ENCODE peak calls at places on chromosomes 12 and 14, in nine cellular contexts. S is choroid plexus epithelial cell; W is hepatocyte; K is stimulated activated CD8-positive, alpha-beta memory T cell treated with anti-CD3 and anti-CD28 coated beads, Interleukin-15, amount 100 ng/mL, for 24 hours; B is AG09319; L is stimulated activated naive CD4-positive, alpha-beta T cell; F is thoracic aorta; H is foreskin fibroblast; G is RWPE1. N is an unnamed sample.

GRCh38 chr12:105522166-105522825 is 191.8 kb downstream of the C12orf75 start:
- DNase-seq in G (no peak), B (no peak), F (no peak), S (peak; percentile 44), H (peak; percentile 28), L (no peak), K (no peak), W (no peak), N (no peak)

GRCh38 chr12:1529862-1530591 is 64.4 kb downstream of the FBXL14 start:
- DNase-seq in G (no peak), K (no peak), H (no peak), F (no peak), L (no peak), B (no peak), W (peak; percentile 44), S (no peak), N (no peak)

GRCh38 chr12:68577949-68578348 is 32.8 kb upstream of the RAP1B start:
- DNase-seq in W (no peak), L (no peak), K (no peak), G (no peak), B (no peak), S (no peak), H (no peak), F (no peak), N (no peak)

GRCh38 chr12:13000935-13001724 is 1.1 kb upstream of the HEBP1 start:
- DNase-seq in L (peak; percentile 1), G (peak; percentile 54), B (no peak), K (no peak), S (peak; percentile 62), H (peak; percentile 63), W (peak; percentile 87), F (no peak), N (no peak)

GRCh38 chr12:20525064-20525610 is 156.8 kb downstream of the PDE3A start:
- DNase-seq in F (no peak), B (no peak), W (no peak), K (no peak), L (no peak), G (no peak), H (no peak), S (peak; percentile 62), N (no peak)

GRCh38 chr12:86945685-86946196 is 689.5 kb upstream of the MGAT4C start:
- DNase-seq in H (no peak), K (no peak), F (no peak), S (no peak), B (no peak), W (no peak), G (no peak), L (no peak), N (no peak)

GRCh38 chr14:66359500-66359899 is 126.7 kb upstream of the CCDC196 start:
- DNase-seq in K (no peak), W (peak; percentile 78), G (peak; percentile 46), S (peak; percentile 88), H (peak; percentile 12), L (no peak), F (no peak), B (peak; percentile 30), N (peak; percentile 86)

GRCh38 chr12:126791122-126791521 is 1475.8 kb upstream of the TMEM132C start:
- DNase-seq in S (no peak), F (no peak), G (no peak), B (no peak), K (no peak), H (no peak), W (no peak), L (no peak), N (no peak)

GRCh38 chr12:80056845-80057244 is 42.5 kb upstream of the OTOGL start:
- DNase-seq in S (peak; percentile 54), G (no peak), L (no peak), W (no peak), K (no peak), H (no peak), B (no peak), F (no peak), N (no peak)

GRCh38 chr12:124403273-124403672 is 108.4 kb downstream of the RFLNA start:
- DNase-seq in B (no peak), F (no peak), S (no peak), L (no peak), H (no peak), G (no peak), K (no peak), W (no peak), N (no peak)

GRCh38 chr12:47744005-47744651 is 14.6 kb downstream of the RAPGEF3 start:
- DNase-seq in B (no peak), L (peak; percentile 59), K (no peak), G (peak; percentile 83), S (no peak), W (peak; percentile 83), H (no peak), F (no peak), N (peak; percentile 11)

GRCh38 chr14:22689186-22689585 is 45.0 kb upstream of the OR6J1 start:
- DNase-seq in W (peak; percentile 79), K (no peak), H (peak; percentile 91), L (no peak), B (no peak), S (peak; percentile 97), F (no peak), G (peak; percentile 83), N (no peak)

GRCh38 chr12:122988036-122988435 is 7.6 kb downstream of the ARL6IP4 start:
- DNase-seq in L (no peak), B (no peak), F (no peak), G (no peak), S (no peak), H (no peak), K (no peak), W (no peak), N (no peak)

GRCh38 chr12:80352476-80352875 is 91.6 kb upstream of the PTPRQ start:
- DNase-seq in L (no peak), K (no peak), B (no peak), S (peak; percentile 39), G (peak; percentile 2), F (no peak), W (no peak), H (no peak), N (no peak)

GRCh38 chr12:64556231-64556630 is 54.1 kb upstream of the RASSF3 start:
- DNase-seq in W (no peak), F (no peak), L (no peak), K (no peak), H (no peak), B (no peak), S (no peak), G (no peak), N (no peak)

GRCh38 chr12:6635856-6636521 is at the start of gene LPAR5:
- DNase-seq in K (no peak), H (no peak), B (no peak), S (peak; percentile 44), W (peak; percentile 61), G (peak; percentile 91), L (no peak), F (no peak), N (no peak)

GRCh38 chr14:33914676-33915516 is 36.0 kb downstream of the EGLN3 start:
- DNase-seq in H (no peak), K (no peak), F (no peak), W (peak; percentile 77), G (peak; percentile 60), S (peak; percentile 87), L (no peak), B (no peak), N (no peak)

GRCh38 chr14:96586056-96586455 is 83.9 kb downstream of the PAPOLA start:
- DNase-seq in W (no peak), H (no peak), B (no peak), F (no peak), L (no peak), G (no peak), S (no peak), K (no peak), N (no peak)

GRCh38 chr14:53608369-53608768 is 348.3 kb downstream of the BMP4 start:
- DNase-seq in G (peak; percentile 73), W (peak; percentile 67), L (no peak), S (no peak), F (no peak), K (no peak), H (no peak), B (no peak), N (no peak)

GRCh38 chr14:64762044-64763034 is 58.1 kb downstream of the PLEKHG3 start:
- DNase-seq in K (no peak), H (peak; percentile 74), L (no peak), B (peak; percentile 62), G (peak; percentile 87), S (peak; percentile 95), F (no peak), W (peak; percentile 95), N (peak; percentile 46)

GRCh38 chr12:47123730-47124129 is 44.0 kb upstream of the AMIGO2 start:
- DNase-seq in G (no peak), B (no peak), K (no peak), S (no peak), F (no peak), L (no peak), H (no peak), W (no peak), N (no peak)

GRCh38 chr12:121448771-121449315 is 48.9 kb downstream of the RNF34 start:
- DNase-seq in F (no peak), K (no peak), W (no peak), H (no peak), B (no peak), G (no peak), L (no peak), S (no peak), N (no peak)

GRCh38 chr14:66965831-66966230 is 223.4 kb upstream of the GARIN2 start:
- DNase-seq in K (no peak), L (no peak), W (no peak), S (peak; percentile 14), H (peak; percentile 23), F (no peak), B (no peak), G (peak; percentile 20), N (no peak)

GRCh38 chr14:70567791-70568190 is 32.7 kb downstream of the MED6 start:
- DNase-seq in B (no peak), L (no peak), F (no peak), S (peak; percentile 75), K (no peak), W (peak; percentile 28), H (peak; percentile 11), G (peak; percentile 11), N (no peak)

GRCh38 chr12:2268478-2269286 is 215.9 kb downstream of the CACNA1C start:
- DNase-seq in G (peak; percentile 57), B (peak; percentile 78), W (peak; percentile 39), K (no peak), S (peak; percentile 76), H (peak; percentile 90), F (no peak), L (no peak), N (no peak)

GRCh38 chr14:78153069-78153351 is 17.2 kb upstream of the NRXN3 start:
- DNase-seq in S (peak; percentile 50), L (no peak), F (no peak), W (no peak), G (peak; percentile 12), B (no peak), K (no peak), H (no peak), N (no peak)

GRCh38 chr14:38384746-38385145 is 128.9 kb upstream of the CLEC14A start:
- DNase-seq in F (no peak), H (no peak), W (no peak), S (peak; percentile 50), B (no peak), K (no peak), L (no peak), G (no peak), N (no peak)

GRCh38 chr14:66281036-66281776 is 205.0 kb upstream of the CCDC196 start:
- DNase-seq in G (no peak), L (no peak), B (no peak), F (no peak), K (no peak), W (peak; percentile 46), H (no peak), S (no peak), N (no peak)

GRCh38 chr12:52521175-52521574 is 981 bp upstream of the KRT5 start:
- DNase-seq in L (no peak), K (no peak), F (no peak), H (no peak), G (peak; percentile 73), W (peak; percentile 79), S (peak; percentile 25), B (no peak), N (no peak)

GRCh38 chr12:132342322-132342721 is 12.9 kb upstream of the GALNT9 start:
- DNase-seq in W (no peak), H (no peak), B (no peak), S (no peak), L (no peak), F (no peak), G (peak; percentile 11), K (no peak), N (no peak)